ENCODE peak calls at places on chromosomes 1 and 21, in four cellular contexts. R, W, E and I are unnamed samples.

GRCh38 chr1:18012686-18013085 is 94.9 kb upstream of the IGSF21 start:
- DNase-seq in R (no peak), E (no peak), W (no peak), I (no peak)

GRCh38 chr1:163307479-163308171 is 14.1 kb upstream of the NUF2 start:
- DNase-seq in W (no peak), R (peak; percentile 74), E (no peak), I (no peak)

GRCh38 chr1:91569411-91570104 is 68.9 kb downstream of the CDC7 start:
- DNase-seq in R (peak; percentile 60), W (peak; percentile 93), E (peak; percentile 95), I (peak; percentile 87)

GRCh38 chr1:200384818-200385390 is 24.9 kb downstream of the ZNF281 start:
- DNase-seq in R (no peak), W (no peak), E (no peak), I (no peak)

GRCh38 chr1:185338719-185339622 is 21.9 kb upstream of the IVNS1ABP start:
- DNase-seq in E (peak; percentile 49), W (no peak), R (peak; percentile 55), I (no peak)

GRCh38 chr1:147091801-147092200 is 80.5 kb downstream of the PRKAB2 start:
- DNase-seq in R (no peak), W (no peak), E (no peak), I (no peak)

GRCh38 chr1:176783281-176783680 is 320.3 kb downstream of the PAPPA2 start:
- DNase-seq in W (no peak), E (no peak), R (no peak), I (no peak)

GRCh38 chr1:152741656-152742055 is 16.2 kb upstream of the KPRP start:
- DNase-seq in R (no peak), W (no peak), E (no peak), I (no peak)

GRCh38 chr1:62144238-62144831 is 50.3 kb upstream of the L1TD1 start:
- DNase-seq in E (peak; percentile 26), R (peak; percentile 44), W (no peak), I (no peak)

GRCh38 chr1:161827786-161828185 is 61.7 kb downstream of the ATF6 start:
- DNase-seq in R (no peak), W (no peak), E (no peak), I (no peak)

GRCh38 chr1:33130297-33130696 is 49.3 kb downstream of the AZIN2 start:
- DNase-seq in E (no peak), R (no peak), W (no peak), I (peak; percentile 55)

GRCh38 chr1:119587328-119587727 is 60.7 kb downstream of the ZNF697 start:
- DNase-seq in R (peak; percentile 39), W (no peak), E (no peak), I (no peak)

GRCh38 chr1:109263597-109264378 is 14.4 kb downstream of the CELSR2 start:
- DNase-seq in R (peak; percentile 42), W (peak; percentile 88), E (peak; percentile 79), I (no peak)

GRCh38 chr21:42225571-42226155 is 6.7 kb downstream of the ABCG1 start:
- DNase-seq in E (no peak), W (peak; percentile 46), R (no peak), I (peak; percentile 59)

GRCh38 chr1:119713039-119713537 is 1.4 kb downstream of the PHGDH start:
- DNase-seq in E (no peak), W (no peak), R (no peak), I (peak; percentile 74)

GRCh38 chr1:232355162-232356006 is 274.5 kb downstream of the SIPA1L2 start:
- DNase-seq in W (no peak), E (no peak), R (no peak), I (no peak)

GRCh38 chr1:30034627-30035521 is 688.5 kb downstream of the MATN1 start:
- DNase-seq in W (no peak), R (no peak), E (no peak), I (no peak)

GRCh38 chr1:14815175-14815882 is 216.8 kb downstream of the KAZN start:
- DNase-seq in W (no peak), E (no peak), R (no peak), I (no peak)

GRCh38 chr1:207217778-207218511 is 103.5 kb upstream of the CD55 start:
- DNase-seq in W (no peak), R (no peak), E (no peak), I (no peak)

GRCh38 chr1:81349194-81349965 is 451.4 kb upstream of the ADGRL2 start:
- DNase-seq in W (no peak), R (no peak), E (no peak), I (no peak)

GRCh38 chr1:44154049-44154448 is 12.6 kb upstream of the KLF18 start:
- DNase-seq in W (no peak), E (no peak), R (no peak), I (no peak)

GRCh38 chr1:21077085-21077484 is 99.6 kb downstream of the EIF4G3 start:
- DNase-seq in E (peak; percentile 39), W (no peak), R (no peak), I (no peak)

GRCh38 chr1:41861509-41862410 is 57.0 kb downstream of the HIVEP3 start:
- DNase-seq in R (peak; percentile 36), E (no peak), W (no peak), I (no peak)

GRCh38 chr1:117180571-117180970 is 30.2 kb downstream of the VTCN1 start:
- DNase-seq in W (no peak), R (no peak), E (no peak), I (no peak)

GRCh38 chr1:108750476-108751191 is 4.2 kb downstream of the STXBP3 start:
- DNase-seq in R (peak; percentile 12), W (no peak), E (no peak), I (no peak)

GRCh38 chr1:204114606-204115005 is 37.2 kb downstream of the ETNK2 start:
- DNase-seq in E (no peak), R (no peak), W (no peak), I (no peak)

GRCh38 chr1:169329383-169329782 is 38.2 kb downstream of the NME7 start:
- DNase-seq in W (no peak), R (no peak), E (no peak), I (no peak)

GRCh38 chr1:28371011-28371378 is 1.5 kb downstream of the PHACTR4 start:
- DNase-seq in E (no peak), W (no peak), R (no peak), I (no peak)
- H3K4me3 ChIP-seq in E (peak overlapping the region; percentile 80), W (peak overlapping the region; percentile 75), R (peak overlapping the region; percentile 91), I (peak overlapping the region; percentile 93)

GRCh38 chr1:246203180-246203579 is 303.9 kb downstream of the SMYD3 start:
- DNase-seq in R (no peak), W (no peak), E (no peak), I (no peak)
- TF ChIP-seq CTCF in R (no peak), W (no peak), E (no peak), I (no peak)

GRCh38 chr1:181094813-181095212 is 6.3 kb downstream of the IER5 start:
- DNase-seq in W (peak; percentile 76), R (peak; percentile 87), E (no peak), I (no peak)

GRCh38 chr1:181095260-181095659 is 6.8 kb downstream of the IER5 start:
- DNase-seq in E (no peak), R (no peak), W (no peak), I (no peak)

GRCh38 chr1:181095763-181096184 is 7.3 kb downstream of the IER5 start:
- DNase-seq in W (no peak), E (no peak), R (no peak), I (no peak)

GRCh38 chr1:181092883-181093282 is 4.4 kb downstream of the IER5 start:
- DNase-seq in R (no peak), E (no peak), W (no peak), I (no peak)

DNA sequence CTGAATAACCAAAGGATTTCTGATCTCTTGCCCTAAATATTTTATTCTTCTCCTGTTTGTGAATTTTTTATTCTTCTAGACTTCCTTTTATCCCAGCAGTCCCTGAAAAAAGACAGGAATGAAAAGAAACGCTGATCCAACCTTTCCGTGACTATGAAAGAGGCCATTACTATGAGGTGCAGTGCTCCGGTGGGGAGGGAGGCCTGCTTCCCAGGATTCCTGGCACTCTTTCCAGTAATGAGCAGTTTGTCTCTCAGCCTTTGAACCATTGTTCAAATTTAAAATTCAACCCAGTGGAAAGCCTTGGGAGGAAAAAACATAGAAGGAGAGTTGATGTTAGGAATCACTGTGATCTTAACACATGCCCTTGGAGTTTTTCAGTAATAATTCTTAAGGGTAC is 5.9 kb downstream of the IER5 start:
- DNase-seq in E (no peak), R (no peak), W (no peak), I (no peak)
- H3K4me3 ChIP-seq in E (no peak overlapping the region), R (no peak overlapping the region), W (no peak overlapping the region), I (no peak overlapping the region)

GRCh38 chr21:31566061-31566460 is 93.4 kb upstream of the SOD1 start:
- DNase-seq in W (no peak), R (no peak), E (no peak), I (no peak)
- TF ChIP-seq CTCF in W (no peak), R (peak; percentile 29), E (no peak), I (no peak)

GRCh38 chr1:233390842-233391241 is 63.3 kb downstream of the MAP3K21 start:
- DNase-seq in E (no peak), R (no peak), W (no peak), I (no peak)

GRCh38 chr1:233387585-233387984 is 60.1 kb downstream of the MAP3K21 start:
- DNase-seq in R (no peak), W (no peak), E (no peak), I (no peak)

GRCh38 chr1:233391338-233391737 is 63.8 kb downstream of the MAP3K21 start:
- DNase-seq in R (no peak), W (no peak), E (no peak), I (no peak)

GRCh38 chr1:233389169-233389568 is 61.6 kb downstream of the MAP3K21 start:
- DNase-seq in R (no peak), W (no peak), E (no peak), I (no peak)

GRCh38 chr1:233389867-233390266 is 62.3 kb downstream of the MAP3K21 start:
- DNase-seq in R (no peak), E (no peak), W (no peak), I (no peak)
- H3K4me3 ChIP-seq in R (no peak overlapping the region), E (no peak overlapping the region), W (no peak overlapping the region), I (no peak overlapping the region)

GRCh38 chr1:107318932-107319331 is 178.1 kb downstream of the NTNG1 start:
- DNase-seq in E (no peak), W (no peak), R (no peak), I (no peak)
- TF ChIP-seq CTCF in E (no peak), W (no peak), R (no peak), I (no peak)

GRCh38 chr1:61079276-61079897 is 3.0 kb upstream of the NFIA start:
- DNase-seq in W (no peak), R (no peak), E (no peak), I (no peak)
- H3K4me3 ChIP-seq in W (no peak overlapping the region), R (no peak overlapping the region), E (peak overlapping the region; percentile 95), I (peak overlapping the region; percentile 93)